ENCODE peak calls at places on chromosome 12, in four cellular contexts. Z, M, T and Q are unnamed samples. For H3K9me3, the result is how much of the 10 kb centered on the place peaks cover.

GRCh38 chr12:88393017-88393767 is 187.1 kb downstream of the KITLG start:
- DNase-seq in Z (peak), M (no peak), T (no peak), Q (no peak)

GRCh38 chr12:21850419-21850818 is 75.9 kb upstream of the KCNJ8 start:
- DNase-seq in Z (no peak), M (no peak), T (no peak), Q (no peak)

GRCh38 chr12:108643941-108644742 is 10.4 kb upstream of the SELPLG start:
- DNase-seq in Z (no peak), M (no peak), T (peak), Q (no peak)

GRCh38 chr12:109199324-109199723 is 82.9 kb downstream of the ACACB start:
- DNase-seq in Z (no peak), M (no peak), T (peak), Q (no peak)

GRCh38 chr12:26226629-26227375 is 31.4 kb downstream of the SSPN start:
- DNase-seq in Z (no peak), M (no peak), T (no peak), Q (no peak)

GRCh38 chr12:114163766-114164165 is 197.6 kb upstream of the RBM19 start:
- DNase-seq in Z (peak), M (no peak), T (no peak), Q (no peak)

GRCh38 chr12:89733579-89734201 is 25.1 kb upstream of the ATP2B1 start:
- DNase-seq in Z (peak), M (no peak), T (no peak), Q (no peak)

GRCh38 chr12:119843100-119843499 is 34.0 kb downstream of the CIT start:
- DNase-seq in Z (peak), M (no peak), T (no peak), Q (no peak)

GRCh38 chr12:39792938-39793337 is 173.3 kb upstream of the ABCD2 start:
- DNase-seq in Z (no peak), M (no peak), T (no peak), Q (no peak)

GRCh38 chr12:118038122-118038521 is 21.6 kb downstream of the RFC5 start:
- DNase-seq in Z (no peak), M (no peak), T (no peak), Q (no peak)

GRCh38 chr12:85280138-85280983 is at the start of gene ALX1:
- DNase-seq in Z (peak), M (no peak), T (peak), Q (no peak)

GRCh38 chr12:84955298-84955697 is 42.7 kb upstream of the SLC6A15 start:
- DNase-seq in Z (peak), M (no peak), T (no peak), Q (no peak)

GRCh38 chr12:39032034-39032433 is 126.6 kb upstream of the CPNE8 start:
- DNase-seq in Z (no peak), M (no peak), T (no peak), Q (no peak)

GRCh38 chr12:46367351-46368029 is 5.1 kb downstream of the SLC38A2 start:
- DNase-seq in Z (no peak), M (no peak), T (no peak), Q (no peak)

GRCh38 chr12:67415473-67415872 is 146.3 kb downstream of the CAND1 start:
- DNase-seq in Z (peak), M (no peak), T (no peak), Q (no peak)

GRCh38 chr12:79250186-79250585 is 385.6 kb downstream of the SYT1 start:
- DNase-seq in Z (peak), M (no peak), T (no peak), Q (no peak)

GRCh38 chr12:112837629-112838191 is 46.2 kb downstream of the RPH3A start:
- DNase-seq in Z (peak), M (no peak), T (no peak), Q (no peak)

GRCh38 chr12:108832730-108833354 is 24.5 kb downstream of the SSH1 start:
- DNase-seq in Z (peak), M (no peak), T (no peak), Q (no peak)

GRCh38 chr12:13277278-13277677 is 80.8 kb downstream of the EMP1 start:
- DNase-seq in Z (no peak), M (no peak), T (no peak), Q (no peak)

GRCh38 chr12:42450248-42450647 is 124.3 kb downstream of the PPHLN1 start:
- DNase-seq in Z (peak), M (no peak), T (no peak), Q (no peak)

GRCh38 chr12:109461846-109462766 is 15.0 kb downstream of the KCTD10 start:
- DNase-seq in Z (peak), M (no peak), T (peak), Q (no peak)

GRCh38 chr12:13196302-13196921 is at the start of gene EMP1:
- DNase-seq in Z (peak), M (peak), T (peak), Q (peak)

GRCh38 chr12:96908170-96908675 is 1.2 kb downstream of the NEDD1 start:
- DNase-seq in Z (no peak), M (no peak), T (no peak), Q (no peak)

GRCh38 chr12:55933158-55933798 is 2.3 kb downstream of the DGKA start:
- DNase-seq in Z (no peak), M (no peak), T (no peak), Q (no peak)

GRCh38 chr12:20883288-20883687 is 72.8 kb downstream of the SLCO1B3 start:
- DNase-seq in Z (no peak), M (no peak), T (no peak), Q (no peak)

GRCh38 chr12:69688496-69689427 is 10.3 kb downstream of the BEST3 start:
- DNase-seq in Z (peak), M (no peak), T (no peak), Q (no peak)

GRCh38 chr12:131525795-131526508 is 184.9 kb upstream of the SFSWAP start:
- DNase-seq in Z (no peak), M (no peak), T (no peak), Q (no peak)

GRCh38 chr12:67364228-67364627 is 95.1 kb downstream of the CAND1 start:
- DNase-seq in Z (no peak), M (no peak), T (no peak), Q (no peak)

GRCh38 chr12:93427779-93428564 is 13.8 kb downstream of the UBE2N start:
- DNase-seq in Z (peak), M (no peak), T (no peak), Q (no peak)

GRCh38 chr12:62631531-62632520 is 165.2 kb downstream of the MON2 start:
- DNase-seq in Z (peak), M (no peak), T (peak), Q (no peak)

GRCh38 chr12:5440973-5441372 is 9.1 kb downstream of the NTF3 start:
- DNase-seq in Z (peak), M (no peak), T (no peak), Q (no peak)

GRCh38 chr12:133046698-133047097 is 9.4 kb downstream of the ZNF84 start:
- DNase-seq in Z (no peak), M (no peak), T (no peak), Q (no peak)
- H3K9me3 ChIP-seq in Z (half or more), M (half or more), T (half or more), Q (half or more)

GRCh38 chr12:34356233-34356987 is 334.1 kb downstream of the ALG10 start:
- DNase-seq in Z (no peak), M (no peak), T (no peak), Q (no peak)
- H3K9me3 ChIP-seq in Z (under half), M (under half), T (under half), Q (under half)

GRCh38 chr12:11861864-11862600 is 208.7 kb upstream of the BCL2L14 start:
- DNase-seq in Z (no peak), M (no peak), T (no peak), Q (no peak)
- H3K9me3 ChIP-seq in Z (under half), M (under half), T (under half), Q (under half)

GRCh38 chr12:124469193-124469888 is 98.1 kb downstream of the NCOR2 start:
- DNase-seq in Z (no peak), M (no peak), T (no peak), Q (no peak)

GRCh38 chr12:124470139-124470538 is 97.3 kb downstream of the NCOR2 start:
- DNase-seq in Z (no peak), M (no peak), T (no peak), Q (no peak)

GRCh38 chr12:124470806-124471205 is 96.6 kb downstream of the NCOR2 start:
- DNase-seq in Z (no peak), M (no peak), T (no peak), Q (no peak)

GRCh38 chr12:124472690-124473279 is 94.6 kb downstream of the NCOR2 start:
- DNase-seq in Z (no peak), M (no peak), T (no peak), Q (no peak)

GRCh38 chr12:124471828-124472227 is 95.6 kb downstream of the NCOR2 start:
- DNase-seq in Z (no peak), M (no peak), T (no peak), Q (no peak)
- H3K9me3 ChIP-seq in Z (under half), M (half or more), T (under half), Q (under half)

DNA sequence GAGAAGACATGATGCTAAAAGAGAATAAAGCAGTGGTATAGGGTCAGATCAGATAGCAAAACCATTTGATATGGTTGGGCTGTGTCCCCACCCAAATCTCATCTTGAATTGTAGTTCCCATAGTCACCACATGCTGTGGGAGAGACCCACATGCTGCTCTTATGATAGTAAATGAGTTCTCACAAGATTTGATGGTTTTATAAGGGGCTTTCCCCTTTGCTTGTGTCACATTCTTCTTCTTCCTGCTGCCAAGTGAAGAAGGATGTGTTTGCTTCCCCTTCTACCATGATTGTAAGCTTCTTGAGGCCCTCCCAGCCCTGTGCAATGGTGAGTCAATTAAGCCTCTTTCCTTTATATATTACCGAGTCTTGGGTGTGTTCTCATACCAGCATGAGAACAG is 49.4 kb downstream of the SLC16A7 start:
- DNase-seq in Z (no peak), M (no peak), T (no peak), Q (no peak)
- H3K9me3 ChIP-seq in Z (under half), M (under half), T (under half), Q (under half)

DNA sequence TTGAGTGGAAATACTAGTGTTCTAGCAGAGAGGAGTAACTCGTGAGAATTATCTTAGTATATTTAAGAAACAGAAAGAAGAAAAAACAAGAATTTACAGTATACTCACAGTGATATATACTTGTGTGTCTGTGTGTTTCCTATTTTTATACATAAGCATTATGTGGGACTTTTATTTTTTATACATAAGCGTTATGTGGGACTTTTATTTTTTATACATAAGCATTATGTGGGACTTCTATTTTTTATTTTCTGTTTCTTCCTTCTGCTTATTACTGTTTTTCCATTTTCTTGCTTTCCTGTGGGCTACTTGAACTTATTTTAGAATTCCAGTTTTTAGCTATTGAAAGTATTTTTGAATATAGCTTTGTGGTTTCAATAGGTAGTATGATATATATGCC is 6.9 kb upstream of the ZNF140 start:
- DNase-seq in Z (no peak), M (no peak), T (no peak), Q (no peak)
- H3K9me3 ChIP-seq in Z (under half), M (under half), T (half or more), Q (under half)

GRCh38 chr12:50934981-50935807 is 17.1 kb upstream of the HIGD1C start:
- DNase-seq in Z (peak), M (no peak), T (no peak), Q (no peak)

GRCh38 chr12:50933459-50934124 is 18.8 kb upstream of the HIGD1C start:
- DNase-seq in Z (no peak), M (no peak), T (no peak), Q (no peak)

GRCh38 chr12:50937653-50938052 is 14.7 kb upstream of the HIGD1C start:
- DNase-seq in Z (no peak), M (no peak), T (no peak), Q (no peak)

GRCh38 chr12:50934371-50934851 is 17.9 kb upstream of the HIGD1C start:
- DNase-seq in Z (no peak), M (no peak), T (no peak), Q (no peak)

GRCh38 chr12:50936821-50937220 is 15.5 kb upstream of the HIGD1C start:
- DNase-seq in Z (no peak), M (no peak), T (no peak), Q (no peak)
- H3K9me3 ChIP-seq in Z (under half), M (under half), T (under half), Q (under half)

DNA sequence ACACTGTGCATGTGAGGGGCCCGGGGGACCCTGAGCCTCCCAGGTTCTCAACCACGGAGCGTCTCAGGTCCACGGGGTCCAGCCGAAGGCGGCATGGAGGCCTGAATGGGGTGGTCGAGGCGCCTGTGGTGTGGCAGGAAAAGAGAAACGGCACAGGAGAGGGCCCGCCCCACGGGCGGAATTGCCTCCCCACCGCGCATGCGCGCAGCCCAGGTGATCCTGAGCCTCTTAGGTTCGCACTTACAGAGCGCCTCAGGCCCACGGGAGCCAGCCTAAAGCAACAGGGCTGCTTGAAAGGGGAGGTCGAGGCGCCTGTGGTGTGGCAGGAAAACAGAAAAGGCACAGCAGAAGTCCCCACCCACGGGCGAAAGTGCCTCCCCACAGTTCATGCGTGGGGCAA is 311.0 kb downstream of the ALG10 start:
- DNase-seq in Z (no peak), M (no peak), T (no peak), Q (no peak)
- H3K9me3 ChIP-seq in Z (half or more), M (under half), T (under half), Q (under half)

GRCh38 chr12:133057446-133057845 is 20.1 kb downstream of the ZNF84 start:
- DNase-seq in Z (peak), M (no peak), T (no peak), Q (no peak)
- H3K9me3 ChIP-seq in Z (half or more), M (half or more), T (half or more), Q (half or more)

DNA sequence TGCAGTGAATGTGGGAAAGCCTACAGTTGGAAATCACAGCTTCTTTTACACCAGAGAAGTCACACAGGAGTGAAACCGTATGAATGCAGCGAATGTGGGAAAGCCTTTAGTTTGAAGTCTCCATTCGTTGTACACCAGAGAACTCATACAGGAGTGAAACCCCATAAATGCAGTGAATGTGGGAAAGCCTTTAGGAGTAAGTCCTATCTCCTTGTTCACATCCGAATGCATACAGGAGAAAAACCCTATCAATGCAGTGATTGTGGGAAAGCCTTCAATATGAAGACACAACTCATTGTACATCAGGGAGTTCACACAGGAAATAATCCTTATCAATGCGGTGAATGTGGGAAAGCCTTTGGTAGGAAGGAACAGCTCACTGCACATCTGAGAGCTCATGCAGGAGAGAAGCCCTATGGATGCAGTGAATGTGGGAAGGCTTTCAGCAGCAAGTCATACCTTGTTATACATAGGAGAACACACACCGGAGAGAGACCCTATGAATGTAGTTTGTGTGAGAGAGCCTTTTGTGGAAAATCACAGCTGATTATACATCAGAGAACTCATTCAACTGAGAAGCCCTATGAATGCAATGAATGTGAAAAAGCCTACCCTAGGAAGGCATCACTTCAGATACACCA is 24.6 kb downstream of the ZNF26 start:
- DNase-seq in Z (no peak), M (no peak), T (no peak), Q (no peak)
- H3K9me3 ChIP-seq in Z (half or more), M (half or more), T (half or more), Q (half or more)